ENCODE peak calls at places on chromosome 7, in nine cellular contexts. O is neural progenitor cell, F is GM23248, B is OCI-LY7, E is hepatocyte, K is HCT116, I is SK-N-SH, S is MM.1S, C is GM23338. G is an unnamed sample.
A peak's percentile ranks its signal among the peaks of the same experiment; 100 is the strongest.

GRCh38 chr7:67916571-67916970 is 919.9 kb downstream of the TYW1 start:
- DNase-seq in O (no peak), F (no peak), B (no peak), E (no peak), K (no peak), I (no peak), S (no peak), C (no peak), G (no peak)

GRCh38 chr7:143013473-143013872 is 13.5 kb downstream of the OR9A2 start:
- DNase-seq in O (no peak), F (peak; percentile 34), B (peak; percentile 62), E (peak; percentile 25), K (no peak), I (no peak), S (no peak), C (no peak), G (no peak)

GRCh38 chr7:44112231-44112996 is 8.3 kb downstream of the AEBP1 start:
- DNase-seq in O (no peak), F (no peak), B (no peak), E (no peak), K (no peak), I (peak; percentile 50), S (no peak), C (peak; percentile 41), G (no peak)

GRCh38 chr7:67913604-67914003 is 917.0 kb downstream of the TYW1 start:
- DNase-seq in O (no peak), F (peak; percentile 4), B (no peak), E (no peak), K (no peak), I (no peak), S (peak; percentile 18), C (no peak), G (no peak)

GRCh38 chr7:116209561-116210070 is 723 bp upstream of the TES start:
- DNase-seq in O (no peak), F (peak; percentile 54), B (no peak), E (no peak), K (no peak), I (no peak), S (no peak), C (no peak), G (no peak)

GRCh38 chr7:116876664-116877442 is 14.5 kb downstream of the CAPZA2 start:
- DNase-seq in O (peak; percentile 7), F (no peak), B (no peak), E (peak; percentile 28), K (no peak), I (peak; percentile 14), S (no peak), C (peak; percentile 27), G (no peak)

GRCh38 chr7:27704407-27705199 is 35.4 kb upstream of the TAX1BP1 start:
- DNase-seq in O (no peak), F (no peak), B (no peak), E (no peak), K (no peak), I (no peak), S (no peak), C (no peak), G (no peak)

GRCh38 chr7:116733924-116734591 is 62.1 kb downstream of the MET start:
- DNase-seq in O (no peak), F (no peak), B (no peak), E (no peak), K (no peak), I (no peak), S (peak; percentile 40), C (no peak), G (no peak)

GRCh38 chr7:30238721-30239441 is 45.5 kb upstream of the ZNRF2 start:
- DNase-seq in O (no peak), F (peak; percentile 66), B (peak; percentile 28), E (peak; percentile 60), K (no peak), I (no peak), S (peak; percentile 92), C (no peak), G (peak; percentile 95)

GRCh38 chr7:103714377-103714927 is 268.4 kb upstream of the SLC26A5 start:
- DNase-seq in O (no peak), F (no peak), B (no peak), E (no peak), K (no peak), I (peak; percentile 49), S (no peak), C (no peak), G (no peak)

GRCh38 chr7:96548664-96549063 is 161.0 kb downstream of the SEM1 start:
- DNase-seq in O (no peak), F (no peak), B (no peak), E (peak; percentile 9), K (no peak), I (no peak), S (no peak), C (no peak), G (peak; percentile 96)
- TF ChIP-seq EZH2phosphoT487 in O (no peak), F (no peak), B (no peak), E (no peak), K (no peak), I (no peak), S (no peak), C (no peak), G (no peak)

GRCh38 chr7:107021600-107021999 is 22.9 kb upstream of the PRKAR2B start:
- DNase-seq in O (no peak), F (no peak), B (no peak), E (no peak), K (no peak), I (no peak), S (no peak), C (no peak), G (no peak)

GRCh38 chr7:107025449-107026103 is 18.9 kb upstream of the PRKAR2B start:
- DNase-seq in O (no peak), F (no peak), B (no peak), E (no peak), K (no peak), I (no peak), S (no peak), C (no peak), G (no peak)

GRCh38 chr7:107023522-107024149 is 20.9 kb upstream of the PRKAR2B start:
- DNase-seq in O (no peak), F (no peak), B (no peak), E (no peak), K (no peak), I (no peak), S (no peak), C (no peak), G (no peak)

GRCh38 chr7:107027208-107027607 is 17.3 kb upstream of the PRKAR2B start:
- DNase-seq in O (no peak), F (no peak), B (no peak), E (no peak), K (no peak), I (no peak), S (no peak), C (no peak), G (no peak)

GRCh38 chr7:107024906-107025305 is 19.6 kb upstream of the PRKAR2B start:
- DNase-seq in O (no peak), F (no peak), B (no peak), E (no peak), K (no peak), I (no peak), S (no peak), C (no peak), G (no peak)
- H3K4me2 ChIP-seq in O (no peak overlapping the region), F (no peak overlapping the region), B (no peak overlapping the region), E (no peak overlapping the region), K (no peak overlapping the region), I (no peak overlapping the region), S (no peak overlapping the region), C (no peak overlapping the region), G (no peak overlapping the region)

DNA sequence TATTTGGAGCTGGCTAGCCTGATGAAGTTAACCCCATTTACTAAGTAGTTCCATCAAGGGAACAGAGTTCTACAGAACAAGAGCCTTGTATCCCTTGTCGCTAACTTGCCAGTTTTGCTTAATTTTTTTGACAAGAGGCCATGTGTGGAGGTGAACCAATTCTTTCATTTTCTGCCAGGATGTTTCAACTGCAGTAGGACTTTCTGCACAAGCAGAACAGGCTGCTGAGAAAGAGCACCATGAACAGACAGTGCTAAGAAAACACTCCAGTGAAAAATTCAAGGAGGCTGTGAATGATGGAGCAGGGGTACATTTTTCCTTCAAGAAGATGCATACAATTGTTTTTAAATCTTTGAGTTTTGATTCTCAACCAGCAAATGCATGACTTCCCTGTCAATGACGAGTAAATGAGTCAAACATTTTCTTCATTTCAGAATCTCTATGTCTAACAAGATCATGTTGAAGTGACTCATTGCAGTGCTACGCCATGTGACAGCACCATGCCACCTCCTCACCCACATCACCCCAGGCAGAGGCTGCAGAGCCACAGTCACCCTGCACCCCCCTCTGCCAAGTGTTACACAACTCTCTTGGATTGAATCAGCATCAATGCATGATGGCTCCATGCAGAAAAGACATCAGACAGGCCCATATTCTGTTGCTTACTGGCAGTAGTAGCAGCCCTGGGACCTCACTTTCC is 193.1 kb downstream of the COBL start:
- DNase-seq in O (no peak), F (peak; percentile 97), B (no peak), E (no peak), K (peak; percentile 26), I (no peak), S (no peak), C (no peak), G (peak; percentile 96)
- TF ChIP-seq EZH2phosphoT487 in O (no peak), F (no peak), B (no peak), E (no peak), K (no peak), I (no peak), S (no peak), C (no peak), G (no peak)

GRCh38 chr7:155213955-155214327 is 83.7 kb upstream of the INSIG1 start:
- DNase-seq in O (no peak), F (peak; percentile 65), B (no peak), E (no peak), K (no peak), I (no peak), S (no peak), C (no peak), G (no peak)

GRCh38 chr7:155215576-155216325 is 81.9 kb upstream of the INSIG1 start:
- DNase-seq in O (no peak), F (no peak), B (no peak), E (no peak), K (no peak), I (peak; percentile 63), S (no peak), C (no peak), G (no peak)

GRCh38 chr7:155213385-155213784 is 84.3 kb upstream of the INSIG1 start:
- DNase-seq in O (no peak), F (peak; percentile 91), B (no peak), E (no peak), K (no peak), I (no peak), S (no peak), C (no peak), G (peak; percentile 14)

GRCh38 chr7:155212301-155213015 is 85.2 kb upstream of the INSIG1 start:
- DNase-seq in O (no peak), F (no peak), B (no peak), E (no peak), K (no peak), I (no peak), S (no peak), C (no peak), G (no peak)

DNA sequence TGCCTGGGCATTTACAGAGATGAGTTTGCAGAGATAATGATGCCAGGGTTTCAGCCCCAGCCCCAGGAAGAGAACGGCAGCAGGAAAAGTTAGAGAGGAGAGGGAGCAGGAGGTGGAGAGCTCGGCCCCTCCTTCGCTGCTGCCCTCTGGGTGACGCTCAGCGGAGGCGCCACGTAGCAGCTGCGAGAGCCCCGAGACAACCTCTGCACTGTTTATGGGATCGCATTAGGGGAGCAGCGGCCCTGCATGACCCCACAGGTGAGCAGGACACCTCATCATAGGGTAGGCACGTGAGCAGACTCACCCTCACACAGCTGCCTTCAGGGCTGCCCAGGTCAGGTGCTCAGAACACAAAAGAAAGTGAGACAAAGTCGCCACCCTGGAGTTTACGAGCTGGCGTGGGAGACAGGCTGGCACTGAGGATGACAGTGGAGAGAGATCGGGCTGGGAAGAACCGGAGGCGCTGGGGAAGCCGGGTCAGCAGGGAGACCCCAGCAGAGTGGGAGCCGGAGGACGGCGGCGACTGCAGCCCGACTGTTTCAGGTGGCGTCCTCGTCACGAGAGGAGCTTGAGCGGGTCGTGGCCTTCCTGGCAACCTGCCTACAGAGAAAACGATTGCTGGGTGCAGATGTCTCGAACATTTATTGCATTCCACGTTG is 83.2 kb upstream of the INSIG1 start:
- DNase-seq in O (no peak), F (peak; percentile 87), B (no peak), E (peak; percentile 50), K (no peak), I (no peak), S (no peak), C (no peak), G (peak; percentile 43)
- H3K4me2 ChIP-seq in O (no peak overlapping the region), F (peak overlapping the region; percentile 93), B (no peak overlapping the region), E (peak overlapping the region; percentile 71), K (no peak overlapping the region), I (no peak overlapping the region), S (no peak overlapping the region), C (no peak overlapping the region), G (peak overlapping the region; percentile 88)